ENCODE peak calls at places on chromosomes 3 and 15, in six cellular contexts. One of them, this sample, is unnamed.
A peak's percentile ranks its signal among the peaks of the same experiment; 100 is the strongest.

GRCh38 chr3:8853081-8853480 is 83.7 kb upstream of the OXTR start:
- DNase-seq in renal cortical epithelial cell: no peak
- DNase-seq in brain microvascular endothelial cell: no peak
- DNase-seq in endothelial cell: no peak
- DNase-seq in NK-92 treated with Interleukin-12 subunit alpha and Interleukin-12 subunit beta, amount 100 ng/mL, for 24 hours: no peak
- DNase-seq in LoVo: no peak
- DNase-seq in this sample: no peak

GRCh38 chr3:117036259-117036799 is 326.8 kb downstream of the TUSC7 start:
- DNase-seq in renal cortical epithelial cell: peak; percentile 5
- DNase-seq in brain microvascular endothelial cell: peak; percentile 88
- DNase-seq in endothelial cell: no peak
- DNase-seq in NK-92 treated with Interleukin-12 subunit alpha and Interleukin-12 subunit beta, amount 100 ng/mL, for 24 hours: no peak
- DNase-seq in LoVo: no peak
- DNase-seq in this sample: peak; percentile 11

GRCh38 chr15:37698679-37699078 is 235.8 kb upstream of the TMCO5A start:
- DNase-seq in renal cortical epithelial cell: no peak
- DNase-seq in brain microvascular endothelial cell: peak; percentile 4
- DNase-seq in endothelial cell: no peak
- DNase-seq in NK-92 treated with Interleukin-12 subunit alpha and Interleukin-12 subunit beta, amount 100 ng/mL, for 24 hours: no peak
- DNase-seq in LoVo: no peak
- DNase-seq in this sample: peak; percentile 85

GRCh38 chr3:148911597-148911996 is 46.5 kb downstream of the CPA3 start:
- DNase-seq in renal cortical epithelial cell: no peak
- DNase-seq in brain microvascular endothelial cell: no peak
- DNase-seq in endothelial cell: no peak
- DNase-seq in NK-92 treated with Interleukin-12 subunit alpha and Interleukin-12 subunit beta, amount 100 ng/mL, for 24 hours: no peak
- DNase-seq in LoVo: no peak
- DNase-seq in this sample: no peak

GRCh38 chr3:25460751-25461150 is 32.7 kb downstream of the RARB start:
- DNase-seq in renal cortical epithelial cell: no peak
- DNase-seq in brain microvascular endothelial cell: no peak
- DNase-seq in endothelial cell: no peak
- DNase-seq in NK-92 treated with Interleukin-12 subunit alpha and Interleukin-12 subunit beta, amount 100 ng/mL, for 24 hours: no peak
- DNase-seq in LoVo: no peak
- DNase-seq in this sample: no peak

GRCh38 chr15:65077291-65077980 is 890 bp downstream of the KBTBD13 start:
- DNase-seq in renal cortical epithelial cell: no peak
- DNase-seq in brain microvascular endothelial cell: no peak
- DNase-seq in endothelial cell: no peak
- DNase-seq in NK-92 treated with Interleukin-12 subunit alpha and Interleukin-12 subunit beta, amount 100 ng/mL, for 24 hours: no peak
- DNase-seq in LoVo: no peak
- DNase-seq in this sample: no peak

GRCh38 chr3:130828931-130829574 is 64.8 kb upstream of the ATP2C1 start:
- DNase-seq in renal cortical epithelial cell: no peak
- DNase-seq in brain microvascular endothelial cell: no peak
- DNase-seq in endothelial cell: no peak
- DNase-seq in NK-92 treated with Interleukin-12 subunit alpha and Interleukin-12 subunit beta, amount 100 ng/mL, for 24 hours: no peak
- DNase-seq in LoVo: no peak
- DNase-seq in this sample: no peak

GRCh38 chr3:172152869-172153268 is 113.5 kb downstream of the FNDC3B start:
- DNase-seq in renal cortical epithelial cell: peak; percentile 63
- DNase-seq in brain microvascular endothelial cell: peak; percentile 76
- DNase-seq in endothelial cell: no peak
- DNase-seq in NK-92 treated with Interleukin-12 subunit alpha and Interleukin-12 subunit beta, amount 100 ng/mL, for 24 hours: no peak
- DNase-seq in LoVo: no peak
- DNase-seq in this sample: peak; percentile 39

GRCh38 chr3:73080201-73080966 is 18.9 kb downstream of the EBLN2 start:
- DNase-seq in renal cortical epithelial cell: no peak
- DNase-seq in brain microvascular endothelial cell: no peak
- DNase-seq in endothelial cell: no peak
- DNase-seq in NK-92 treated with Interleukin-12 subunit alpha and Interleukin-12 subunit beta, amount 100 ng/mL, for 24 hours: no peak
- DNase-seq in LoVo: no peak
- DNase-seq in this sample: no peak

GRCh38 chr3:52483577-52484495 is 11.3 kb upstream of the STAB1 start:
- DNase-seq in renal cortical epithelial cell: no peak
- DNase-seq in brain microvascular endothelial cell: peak; percentile 47
- DNase-seq in endothelial cell: no peak
- DNase-seq in NK-92 treated with Interleukin-12 subunit alpha and Interleukin-12 subunit beta, amount 100 ng/mL, for 24 hours: no peak
- DNase-seq in LoVo: no peak
- DNase-seq in this sample: peak; percentile 20

GRCh38 chr3:97694876-97695275 is 69.7 kb upstream of the ARL6 start:
- DNase-seq in renal cortical epithelial cell: no peak
- DNase-seq in brain microvascular endothelial cell: no peak
- DNase-seq in endothelial cell: no peak
- DNase-seq in NK-92 treated with Interleukin-12 subunit alpha and Interleukin-12 subunit beta, amount 100 ng/mL, for 24 hours: no peak
- DNase-seq in LoVo: no peak
- DNase-seq in this sample: no peak

GRCh38 chr3:47250309-47251060 is 32.1 kb downstream of the KIF9 start:
- DNase-seq in renal cortical epithelial cell: peak; percentile 34
- DNase-seq in brain microvascular endothelial cell: peak; percentile 25
- DNase-seq in endothelial cell: peak; percentile 45
- DNase-seq in NK-92 treated with Interleukin-12 subunit alpha and Interleukin-12 subunit beta, amount 100 ng/mL, for 24 hours: no peak
- DNase-seq in LoVo: peak; percentile 10
- DNase-seq in this sample: peak; percentile 62

GRCh38 chr3:159828542-159828943 is 160.1 kb upstream of the IL12A start:
- DNase-seq in renal cortical epithelial cell: peak; percentile 73
- DNase-seq in brain microvascular endothelial cell: no peak
- DNase-seq in endothelial cell: no peak
- DNase-seq in NK-92 treated with Interleukin-12 subunit alpha and Interleukin-12 subunit beta, amount 100 ng/mL, for 24 hours: no peak
- DNase-seq in LoVo: peak; percentile 82
- DNase-seq in this sample: no peak

GRCh38 chr3:37171144-37171543 is 3.2 kb downstream of the LRRFIP2 start:
- DNase-seq in renal cortical epithelial cell: no peak
- DNase-seq in brain microvascular endothelial cell: no peak
- DNase-seq in endothelial cell: no peak
- DNase-seq in NK-92 treated with Interleukin-12 subunit alpha and Interleukin-12 subunit beta, amount 100 ng/mL, for 24 hours: no peak
- DNase-seq in LoVo: no peak
- DNase-seq in this sample: no peak

GRCh38 chr3:149011676-149012075 is 20.3 kb downstream of the GYG1 start:
- DNase-seq in renal cortical epithelial cell: no peak
- DNase-seq in brain microvascular endothelial cell: no peak
- DNase-seq in endothelial cell: no peak
- DNase-seq in NK-92 treated with Interleukin-12 subunit alpha and Interleukin-12 subunit beta, amount 100 ng/mL, for 24 hours: no peak
- DNase-seq in LoVo: no peak
- DNase-seq in this sample: no peak

GRCh38 chr3:39148116-39149058 is 5.0 kb downstream of the CSRNP1 start:
- DNase-seq in renal cortical epithelial cell: peak; percentile 82
- DNase-seq in brain microvascular endothelial cell: peak; percentile 60
- DNase-seq in endothelial cell: peak; percentile 23
- DNase-seq in NK-92 treated with Interleukin-12 subunit alpha and Interleukin-12 subunit beta, amount 100 ng/mL, for 24 hours: no peak
- DNase-seq in LoVo: no peak
- DNase-seq in this sample: no peak

GRCh38 chr3:191721390-191721801 is 260.4 kb downstream of the PYDC2 start:
- DNase-seq in renal cortical epithelial cell: peak; percentile 7
- DNase-seq in brain microvascular endothelial cell: no peak
- DNase-seq in endothelial cell: no peak
- DNase-seq in NK-92 treated with Interleukin-12 subunit alpha and Interleukin-12 subunit beta, amount 100 ng/mL, for 24 hours: no peak
- DNase-seq in LoVo: no peak
- DNase-seq in this sample: no peak

GRCh38 chr3:48279926-48280325 is 39.0 kb downstream of the ZNF589 start:
- DNase-seq in renal cortical epithelial cell: no peak
- DNase-seq in brain microvascular endothelial cell: no peak
- DNase-seq in endothelial cell: no peak
- DNase-seq in NK-92 treated with Interleukin-12 subunit alpha and Interleukin-12 subunit beta, amount 100 ng/mL, for 24 hours: no peak
- DNase-seq in LoVo: no peak
- DNase-seq in this sample: no peak

GRCh38 chr3:55617385-55617784 is 130.3 kb upstream of the WNT5A start:
- DNase-seq in renal cortical epithelial cell: no peak
- DNase-seq in brain microvascular endothelial cell: no peak
- DNase-seq in endothelial cell: no peak
- DNase-seq in NK-92 treated with Interleukin-12 subunit alpha and Interleukin-12 subunit beta, amount 100 ng/mL, for 24 hours: no peak
- DNase-seq in LoVo: no peak
- DNase-seq in this sample: no peak

GRCh38 chr15:39200586-39200985 is 380.3 kb upstream of the THBS1 start:
- DNase-seq in renal cortical epithelial cell: no peak
- DNase-seq in brain microvascular endothelial cell: no peak
- DNase-seq in endothelial cell: no peak
- DNase-seq in NK-92 treated with Interleukin-12 subunit alpha and Interleukin-12 subunit beta, amount 100 ng/mL, for 24 hours: no peak
- DNase-seq in LoVo: no peak
- DNase-seq in this sample: no peak

GRCh38 chr15:41877631-41878354 is 16.1 kb downstream of the SPTBN5 start:
- DNase-seq in renal cortical epithelial cell: no peak
- DNase-seq in brain microvascular endothelial cell: no peak
- DNase-seq in endothelial cell: no peak
- DNase-seq in NK-92 treated with Interleukin-12 subunit alpha and Interleukin-12 subunit beta, amount 100 ng/mL, for 24 hours: no peak
- DNase-seq in LoVo: no peak
- DNase-seq in this sample: no peak

This sample was measured in trophoblast cell.